ENCODE peak calls at places on chromosomes 2 and 18, in seven cellular contexts. One of them, this sample, is unnamed. For H3K27me3, H3K9me3 and H3K4me1, the result is how much of the 10 kb centered on the place peaks cover.

GRCh38 chr2:186780701-186781316 is 68.2 kb downstream of the ZSWIM2 start:
- DNase-seq in aorta: no peak
- DNase-seq in spleen: no peak
- DNase-seq in adipocyte: no peak
- DNase-seq in body of pancreas: no peak
- DNase-seq in PC-9: peak
- DNase-seq in heart left ventricle: no peak
- DNase-seq in this sample: no peak

GRCh38 chr18:44840053-44840826 is 159.6 kb downstream of the SETBP1 start:
- DNase-seq in aorta: no peak
- DNase-seq in spleen: no peak
- DNase-seq in adipocyte: no peak
- DNase-seq in body of pancreas: no peak
- DNase-seq in PC-9: no peak
- DNase-seq in heart left ventricle: no peak
- DNase-seq in this sample: no peak

GRCh38 chr2:240840435-240841060 is 20.5 kb upstream of the KIF1A start:
- DNase-seq in aorta: no peak
- DNase-seq in spleen: no peak
- DNase-seq in adipocyte: peak
- DNase-seq in body of pancreas: peak
- DNase-seq in PC-9: peak
- DNase-seq in heart left ventricle: peak
- DNase-seq in this sample: no peak

GRCh38 chr2:157328133-157328532 is 2.5 kb upstream of the ERMN start:
- DNase-seq in aorta: no peak
- DNase-seq in spleen: no peak
- DNase-seq in adipocyte: no peak
- DNase-seq in body of pancreas: no peak
- DNase-seq in PC-9: no peak
- DNase-seq in heart left ventricle: no peak
- DNase-seq in this sample: no peak

GRCh38 chr2:19786408-19787058 is 115.2 kb downstream of the TTC32 start:
- DNase-seq in aorta: no peak
- DNase-seq in spleen: no peak
- DNase-seq in adipocyte: peak
- DNase-seq in body of pancreas: no peak
- DNase-seq in PC-9: peak
- DNase-seq in heart left ventricle: no peak
- DNase-seq in this sample: no peak

GRCh38 chr18:3059272-3059671 is 46.3 kb upstream of the LPIN2 start:
- DNase-seq in aorta: no peak
- DNase-seq in spleen: no peak
- DNase-seq in adipocyte: no peak
- DNase-seq in body of pancreas: no peak
- DNase-seq in PC-9: no peak
- DNase-seq in heart left ventricle: no peak
- DNase-seq in this sample: no peak

GRCh38 chr18:47953471-47953931 is 23.0 kb upstream of the SMAD2 start:
- DNase-seq in aorta: peak
- DNase-seq in spleen: no peak
- DNase-seq in adipocyte: peak
- DNase-seq in body of pancreas: no peak
- DNase-seq in PC-9: no peak
- DNase-seq in heart left ventricle: no peak
- DNase-seq in this sample: peak

GRCh38 chr2:47249427-47249826 is 94.3 kb upstream of the STPG4 start:
- DNase-seq in aorta: no peak
- DNase-seq in spleen: no peak
- DNase-seq in adipocyte: no peak
- DNase-seq in body of pancreas: no peak
- DNase-seq in PC-9: no peak
- DNase-seq in heart left ventricle: no peak
- DNase-seq in this sample: no peak

GRCh38 chr2:199303814-199304213 is 153.9 kb downstream of the SATB2 start:
- DNase-seq in aorta: peak
- DNase-seq in spleen: no peak
- DNase-seq in adipocyte: peak
- DNase-seq in body of pancreas: no peak
- DNase-seq in PC-9: no peak
- DNase-seq in heart left ventricle: no peak
- DNase-seq in this sample: no peak

GRCh38 chr18:12434541-12434929 is 26.8 kb downstream of the PRELID3A start:
- DNase-seq in aorta: no peak
- DNase-seq in spleen: peak
- DNase-seq in adipocyte: no peak
- DNase-seq in body of pancreas: no peak
- DNase-seq in PC-9: no peak
- DNase-seq in heart left ventricle: no peak
- DNase-seq in this sample: no peak

GRCh38 chr2:144102386-144102785 is 417.5 kb downstream of the ZEB2 start:
- DNase-seq in aorta: no peak
- DNase-seq in spleen: no peak
- DNase-seq in adipocyte: no peak
- DNase-seq in body of pancreas: no peak
- DNase-seq in PC-9: no peak
- DNase-seq in heart left ventricle: no peak
- DNase-seq in this sample: no peak

GRCh38 chr2:36701918-36702317 is 5.4 kb downstream of the VIT start:
- DNase-seq in aorta: no peak
- DNase-seq in spleen: no peak
- DNase-seq in adipocyte: no peak
- DNase-seq in body of pancreas: no peak
- DNase-seq in PC-9: no peak
- DNase-seq in heart left ventricle: no peak
- DNase-seq in this sample: no peak

GRCh38 chr2:55232863-55233657 is 572 bp downstream of the RPS27A start:
- DNase-seq in aorta: peak
- DNase-seq in spleen: peak
- DNase-seq in adipocyte: peak
- DNase-seq in body of pancreas: peak
- DNase-seq in PC-9: peak
- DNase-seq in heart left ventricle: peak
- DNase-seq in this sample: peak

GRCh38 chr2:216781709-216782108 is 78.2 kb downstream of the TNP1 start:
- DNase-seq in aorta: no peak
- DNase-seq in spleen: no peak
- DNase-seq in adipocyte: no peak
- DNase-seq in body of pancreas: no peak
- DNase-seq in PC-9: no peak
- DNase-seq in heart left ventricle: no peak
- DNase-seq in this sample: no peak

DNA sequence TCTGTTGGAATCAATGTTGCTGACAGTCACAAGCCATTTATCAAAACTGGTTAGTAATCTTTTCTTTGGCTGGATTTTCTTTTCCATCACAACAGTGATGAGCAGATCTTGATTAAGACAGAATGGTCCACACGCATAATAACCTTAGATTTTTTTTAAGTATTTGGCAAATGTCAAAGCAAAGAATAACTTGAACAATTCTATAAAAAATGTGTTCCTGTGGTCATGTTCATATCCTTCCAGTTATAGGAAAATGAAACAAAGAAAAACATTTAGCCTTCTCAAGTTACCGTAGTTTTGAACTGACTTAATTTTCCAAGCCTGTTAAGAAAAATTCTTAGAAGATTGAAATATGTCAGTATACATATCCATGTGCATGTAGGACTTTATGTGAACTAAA is 659.9 kb upstream of the ID2 start:
- DNase-seq in aorta: no peak
- DNase-seq in spleen: no peak
- DNase-seq in adipocyte: peak
- DNase-seq in body of pancreas: no peak
- DNase-seq in PC-9: no peak
- DNase-seq in heart left ventricle: no peak
- DNase-seq in this sample: no peak
- H3K27me3 ChIP-seq in aorta: under half
- H3K27me3 ChIP-seq in spleen: under half
- H3K27me3 ChIP-seq in adipocyte: under half
- H3K27me3 ChIP-seq in body of pancreas: under half
- H3K27me3 ChIP-seq in PC-9: under half
- H3K27me3 ChIP-seq in heart left ventricle: under half
- H3K27me3 ChIP-seq in this sample: under half

DNA sequence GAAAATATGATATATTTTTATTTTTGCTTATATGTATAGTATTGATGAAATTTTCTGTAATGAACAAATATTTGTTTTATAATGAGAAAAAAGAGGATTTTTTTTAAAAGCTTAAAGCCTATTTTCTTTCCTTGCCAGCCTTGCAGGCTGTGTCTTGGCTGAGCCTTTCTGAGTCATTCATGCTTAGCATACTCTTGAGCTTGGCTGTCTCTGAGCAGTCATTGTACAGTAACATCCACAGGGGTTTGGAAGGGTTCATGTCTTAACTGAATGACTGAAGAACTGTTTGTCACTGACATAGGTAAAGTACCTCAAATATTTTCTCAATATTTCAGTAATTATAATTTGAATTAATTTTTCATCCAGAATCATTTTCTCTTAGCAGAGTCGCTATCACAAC is 49.3 kb downstream of the GPR39 start:
- DNase-seq in aorta: no peak
- DNase-seq in spleen: no peak
- DNase-seq in adipocyte: no peak
- DNase-seq in body of pancreas: no peak
- DNase-seq in PC-9: no peak
- DNase-seq in heart left ventricle: no peak
- DNase-seq in this sample: no peak
- H3K9me3 ChIP-seq in aorta: under half
- H3K9me3 ChIP-seq in spleen: half or more
- H3K9me3 ChIP-seq in adipocyte: half or more
- H3K9me3 ChIP-seq in body of pancreas: under half
- H3K9me3 ChIP-seq in PC-9: under half
- H3K9me3 ChIP-seq in heart left ventricle: under half
- H3K9me3 ChIP-seq in this sample: under half

DNA sequence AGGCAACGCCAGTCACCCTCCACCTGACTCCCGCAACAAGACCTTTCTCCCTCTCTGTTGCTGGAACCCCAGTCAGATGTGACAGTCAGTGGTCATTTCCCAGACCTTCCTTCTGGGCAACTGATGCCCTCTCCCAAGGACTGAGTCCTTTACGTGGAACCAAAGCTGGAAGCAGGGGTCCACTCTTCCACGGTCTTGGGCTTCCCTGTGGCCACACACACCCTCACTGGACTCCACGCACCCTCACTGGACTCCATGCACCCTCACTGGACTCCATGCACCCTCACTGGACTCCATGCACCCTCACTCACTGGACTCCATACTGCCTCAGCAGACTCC is 7.1 kb downstream of the PTMA start:
- DNase-seq in aorta: no peak
- DNase-seq in spleen: no peak
- DNase-seq in adipocyte: no peak
- DNase-seq in body of pancreas: no peak
- DNase-seq in PC-9: no peak
- DNase-seq in heart left ventricle: no peak
- DNase-seq in this sample: peak
- H3K4me1 ChIP-seq in aorta: under half
- H3K4me1 ChIP-seq in spleen: under half
- H3K4me1 ChIP-seq in adipocyte: half or more
- H3K4me1 ChIP-seq in body of pancreas: under half
- H3K4me1 ChIP-seq in PC-9: under half
- H3K4me1 ChIP-seq in heart left ventricle: under half
- H3K4me1 ChIP-seq in this sample: under half

GRCh38 chr2:219001577-219002394 is 8.6 kb upstream of the CRYBA2 start:
- DNase-seq in aorta: no peak
- DNase-seq in spleen: no peak
- DNase-seq in adipocyte: no peak
- DNase-seq in body of pancreas: peak
- DNase-seq in PC-9: peak
- DNase-seq in heart left ventricle: no peak
- DNase-seq in this sample: no peak

GRCh38 chr2:219003267-219003634 is 10.0 kb upstream of the CRYBA2 start:
- DNase-seq in aorta: no peak
- DNase-seq in spleen: no peak
- DNase-seq in adipocyte: no peak
- DNase-seq in body of pancreas: no peak
- DNase-seq in PC-9: no peak
- DNase-seq in heart left ventricle: no peak
- DNase-seq in this sample: no peak

GRCh38 chr2:219002395-219003266 is 9.4 kb upstream of the CRYBA2 start:
- DNase-seq in aorta: no peak
- DNase-seq in spleen: no peak
- DNase-seq in adipocyte: no peak
- DNase-seq in body of pancreas: peak
- DNase-seq in PC-9: no peak
- DNase-seq in heart left ventricle: no peak
- DNase-seq in this sample: no peak

GRCh38 chr2:219001100-219001576 is 7.9 kb upstream of the CRYBA2 start:
- DNase-seq in aorta: no peak
- DNase-seq in spleen: no peak
- DNase-seq in adipocyte: no peak
- DNase-seq in body of pancreas: peak
- DNase-seq in PC-9: no peak
- DNase-seq in heart left ventricle: no peak
- DNase-seq in this sample: no peak

DNA sequence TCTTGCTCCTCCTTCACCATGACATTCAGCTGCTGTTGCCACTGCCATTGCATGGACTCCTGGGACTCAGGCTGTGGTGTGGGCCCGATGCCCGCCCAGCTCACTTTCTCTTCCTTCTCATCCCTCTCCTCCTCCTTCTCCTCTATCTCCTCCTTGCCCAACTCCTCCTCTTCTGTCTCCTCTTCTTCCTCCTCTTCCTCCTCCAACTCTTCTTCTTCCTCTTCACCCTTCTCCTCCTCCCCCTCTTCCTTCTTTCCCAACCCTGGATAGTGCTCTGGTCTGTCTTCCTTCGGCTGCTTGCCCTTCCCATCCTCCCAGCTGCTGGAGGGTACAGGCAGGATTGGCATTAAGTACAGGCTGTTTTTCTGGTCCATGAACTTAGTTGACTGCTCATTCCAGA is 10.8 kb upstream of the CRYBA2 start:
- DNase-seq in aorta: no peak
- DNase-seq in spleen: no peak
- DNase-seq in adipocyte: no peak
- DNase-seq in body of pancreas: no peak
- DNase-seq in PC-9: no peak
- DNase-seq in heart left ventricle: no peak
- DNase-seq in this sample: no peak
- H3K27me3 ChIP-seq in aorta: under half
- H3K27me3 ChIP-seq in spleen: half or more
- H3K27me3 ChIP-seq in adipocyte: half or more
- H3K27me3 ChIP-seq in body of pancreas: under half
- H3K27me3 ChIP-seq in PC-9: under half
- H3K27me3 ChIP-seq in heart left ventricle: half or more
- H3K27me3 ChIP-seq in this sample: under half

GRCh38 chr2:107556038-107556627 is 270.6 kb upstream of the RGPD4 start:
- DNase-seq in aorta: no peak
- DNase-seq in spleen: no peak
- DNase-seq in adipocyte: no peak
- DNase-seq in body of pancreas: no peak
- DNase-seq in PC-9: no peak
- DNase-seq in heart left ventricle: no peak
- DNase-seq in this sample: no peak
- H3K9me3 ChIP-seq in aorta: under half
- H3K9me3 ChIP-seq in spleen: half or more
- H3K9me3 ChIP-seq in adipocyte: under half
- H3K9me3 ChIP-seq in body of pancreas: under half
- H3K9me3 ChIP-seq in PC-9: under half
- H3K9me3 ChIP-seq in heart left ventricle: under half
- H3K9me3 ChIP-seq in this sample: under half

This sample was measured in psoas muscle.